ENCODE peak calls at places on chromosomes 3 and 15, in nine cellular contexts. One of them, this sample, is unnamed.

GRCh38 chr3:7371693-7372572 is 511.0 kb downstream of the GRM7 start:
- DNase-seq in K562: no peak
- DNase-seq in sigmoid colon: no peak
- DNase-seq in transverse colon: no peak
- DNase-seq in GM23338: no peak
- DNase-seq in endothelial cell of umbilical vein: no peak
- DNase-seq in H1: no peak
- DNase-seq in HL-60: no peak
- DNase-seq in spleen: no peak
- DNase-seq in this sample: no peak

GRCh38 chr15:67887776-67888175 is 47.9 kb upstream of the RNU6-1 start:
- DNase-seq in K562: no peak
- DNase-seq in sigmoid colon: no peak
- DNase-seq in transverse colon: no peak
- DNase-seq in GM23338: no peak
- DNase-seq in endothelial cell of umbilical vein: no peak
- DNase-seq in H1: no peak
- DNase-seq in HL-60: no peak
- DNase-seq in spleen: no peak
- DNase-seq in this sample: no peak

GRCh38 chr3:11288786-11289637 is 16.8 kb downstream of the ATG7 start:
- DNase-seq in K562: peak; percentile 81
- DNase-seq in sigmoid colon: no peak
- DNase-seq in transverse colon: no peak
- DNase-seq in GM23338: no peak
- DNase-seq in endothelial cell of umbilical vein: peak; percentile 95
- DNase-seq in H1: no peak
- DNase-seq in HL-60: peak; percentile 78
- DNase-seq in spleen: no peak
- DNase-seq in this sample: no peak

GRCh38 chr3:145899229-145899628 is 261.8 kb downstream of the PLOD2 start:
- DNase-seq in K562: no peak
- DNase-seq in sigmoid colon: no peak
- DNase-seq in transverse colon: no peak
- DNase-seq in GM23338: no peak
- DNase-seq in endothelial cell of umbilical vein: no peak
- DNase-seq in H1: no peak
- DNase-seq in HL-60: no peak
- DNase-seq in spleen: no peak
- DNase-seq in this sample: no peak

GRCh38 chr3:43001094-43001553 is 22.0 kb downstream of the GASK1A start:
- DNase-seq in K562: no peak
- DNase-seq in sigmoid colon: peak; percentile 97
- DNase-seq in transverse colon: peak; percentile 65
- DNase-seq in GM23338: no peak
- DNase-seq in endothelial cell of umbilical vein: no peak
- DNase-seq in H1: no peak
- DNase-seq in HL-60: no peak
- DNase-seq in spleen: no peak
- DNase-seq in this sample: peak; percentile 83

GRCh38 chr15:62742409-62743171 is 300.0 kb upstream of the TPM1 start:
- DNase-seq in K562: peak; percentile 64
- DNase-seq in sigmoid colon: peak; percentile 92
- DNase-seq in transverse colon: peak; percentile 45
- DNase-seq in GM23338: peak; percentile 84
- DNase-seq in endothelial cell of umbilical vein: peak; percentile 64
- DNase-seq in H1: no peak
- DNase-seq in HL-60: no peak
- DNase-seq in spleen: no peak
- DNase-seq in this sample: peak; percentile 47

GRCh38 chr3:138325990-138326389 is 3.7 kb downstream of the NME9 start:
- DNase-seq in K562: no peak
- DNase-seq in sigmoid colon: no peak
- DNase-seq in transverse colon: no peak
- DNase-seq in GM23338: no peak
- DNase-seq in endothelial cell of umbilical vein: no peak
- DNase-seq in H1: no peak
- DNase-seq in HL-60: no peak
- DNase-seq in spleen: no peak
- DNase-seq in this sample: no peak

GRCh38 chr15:95799286-95800187 is 531.0 kb upstream of the NR2F2 start:
- DNase-seq in K562: no peak
- DNase-seq in sigmoid colon: no peak
- DNase-seq in transverse colon: no peak
- DNase-seq in GM23338: no peak
- DNase-seq in endothelial cell of umbilical vein: peak; percentile 85
- DNase-seq in H1: no peak
- DNase-seq in HL-60: no peak
- DNase-seq in spleen: no peak
- DNase-seq in this sample: no peak

GRCh38 chr3:51434746-51435323 is 43.8 kb downstream of the RBM15B start:
- DNase-seq in K562: peak; percentile 52
- DNase-seq in sigmoid colon: no peak
- DNase-seq in transverse colon: peak; percentile 44
- DNase-seq in GM23338: peak; percentile 84
- DNase-seq in endothelial cell of umbilical vein: peak; percentile 62
- DNase-seq in H1: peak; percentile 54
- DNase-seq in HL-60: peak; percentile 52
- DNase-seq in spleen: no peak
- DNase-seq in this sample: no peak

GRCh38 chr15:63231206-63231605 is 41.8 kb downstream of the RAB8B start:
- DNase-seq in K562: no peak
- DNase-seq in sigmoid colon: no peak
- DNase-seq in transverse colon: no peak
- DNase-seq in GM23338: no peak
- DNase-seq in endothelial cell of umbilical vein: no peak
- DNase-seq in H1: no peak
- DNase-seq in HL-60: no peak
- DNase-seq in spleen: no peak
- DNase-seq in this sample: no peak

GRCh38 chr15:22944651-22945050 is 35.5 kb downstream of the CYFIP1 start:
- DNase-seq in K562: no peak
- DNase-seq in sigmoid colon: peak; percentile 68
- DNase-seq in transverse colon: peak; percentile 82
- DNase-seq in GM23338: no peak
- DNase-seq in endothelial cell of umbilical vein: no peak
- DNase-seq in H1: no peak
- DNase-seq in HL-60: no peak
- DNase-seq in spleen: peak; percentile 23
- DNase-seq in this sample: no peak

GRCh38 chr3:21174461-21174860 is 576.5 kb downstream of the ZNF385D start:
- DNase-seq in K562: no peak
- DNase-seq in sigmoid colon: no peak
- DNase-seq in transverse colon: no peak
- DNase-seq in GM23338: no peak
- DNase-seq in endothelial cell of umbilical vein: no peak
- DNase-seq in H1: no peak
- DNase-seq in HL-60: no peak
- DNase-seq in spleen: no peak
- DNase-seq in this sample: no peak

GRCh38 chr3:47283596-47284364 is 1.0 kb downstream of the KLHL18 start:
- DNase-seq in K562: peak; percentile 62
- DNase-seq in sigmoid colon: peak; percentile 60
- DNase-seq in transverse colon: peak; percentile 20
- DNase-seq in GM23338: peak; percentile 50
- DNase-seq in endothelial cell of umbilical vein: no peak
- DNase-seq in H1: peak; percentile 60
- DNase-seq in HL-60: no peak
- DNase-seq in spleen: peak; percentile 81
- DNase-seq in this sample: no peak

GRCh38 chr3:47280519-47280918 is 2.1 kb downstream of the KIF9 start:
- DNase-seq in K562: no peak
- DNase-seq in sigmoid colon: peak; percentile 22
- DNase-seq in transverse colon: no peak
- DNase-seq in GM23338: no peak
- DNase-seq in endothelial cell of umbilical vein: no peak
- DNase-seq in H1: no peak
- DNase-seq in HL-60: no peak
- DNase-seq in spleen: no peak
- DNase-seq in this sample: no peak

GRCh38 chr3:47282424-47283192 is at the start of the genes KIF9 and KLHL18:
- DNase-seq in K562: peak; percentile 99
- DNase-seq in sigmoid colon: peak; percentile 97
- DNase-seq in transverse colon: peak; percentile 96
- DNase-seq in GM23338: peak; percentile 96
- DNase-seq in endothelial cell of umbilical vein: peak; percentile 91
- DNase-seq in H1: peak; percentile 92
- DNase-seq in HL-60: peak; percentile 91
- DNase-seq in spleen: peak; percentile 99
- DNase-seq in this sample: peak; percentile 92

GRCh38 chr3:47283193-47283537 is 421 bp downstream of the KLHL18 start:
- DNase-seq in K562: peak; percentile 60
- DNase-seq in sigmoid colon: peak; percentile 64
- DNase-seq in transverse colon: peak; percentile 35
- DNase-seq in GM23338: no peak
- DNase-seq in endothelial cell of umbilical vein: peak; percentile 41
- DNase-seq in H1: no peak
- DNase-seq in HL-60: peak; percentile 40
- DNase-seq in spleen: no peak
- DNase-seq in this sample: no peak
- H3K27ac ChIP-seq in K562: peak overlapping the region; percentile 86
- H3K27ac ChIP-seq in sigmoid colon: peak overlapping the region; percentile 92
- H3K27ac ChIP-seq in transverse colon: peak overlapping the region; percentile 91
- H3K27ac ChIP-seq in GM23338: peak overlapping the region; percentile 93
- H3K27ac ChIP-seq in endothelial cell of umbilical vein: peak overlapping the region; percentile 80
- H3K27ac ChIP-seq in H1: no peak overlapping the region
- H3K27ac ChIP-seq in HL-60: peak overlapping the region; percentile 95
- H3K27ac ChIP-seq in spleen: peak overlapping the region; percentile 85
- H3K27ac ChIP-seq in this sample: peak overlapping the region; percentile 96

DNA sequence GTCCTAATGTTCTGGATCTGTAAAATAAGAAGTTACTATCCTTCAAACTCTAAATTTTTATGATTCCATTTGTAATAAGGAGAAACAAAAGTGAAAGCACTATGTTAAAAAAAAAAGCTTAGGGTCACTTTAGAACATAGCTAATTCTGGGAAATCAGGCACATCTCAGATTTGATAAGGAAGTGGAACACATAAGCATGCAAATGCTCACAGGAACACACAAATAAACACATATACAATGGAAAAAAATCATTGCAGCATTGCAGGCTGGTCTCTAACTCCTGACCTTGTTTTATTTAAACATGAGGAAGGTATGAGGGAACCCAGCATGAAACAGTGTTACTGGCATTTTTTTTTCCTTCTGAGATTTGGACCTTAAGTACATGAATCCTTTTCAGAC is 63.2 kb upstream of the TNFSF10 start:
- DNase-seq in K562: no peak
- DNase-seq in sigmoid colon: no peak
- DNase-seq in transverse colon: no peak
- DNase-seq in GM23338: no peak
- DNase-seq in endothelial cell of umbilical vein: peak; percentile 30
- DNase-seq in H1: no peak
- DNase-seq in HL-60: no peak
- DNase-seq in spleen: no peak
- DNase-seq in this sample: no peak
- TF ChIP-seq POLR2AphosphoS5 in K562: no peak
- TF ChIP-seq POLR2AphosphoS5 in sigmoid colon: peak; percentile 25
- TF ChIP-seq POLR2AphosphoS5 in transverse colon: no peak
- TF ChIP-seq POLR2AphosphoS5 in GM23338: no peak
- TF ChIP-seq POLR2AphosphoS5 in endothelial cell of umbilical vein: no peak
- TF ChIP-seq POLR2AphosphoS5 in H1: no peak
- TF ChIP-seq POLR2AphosphoS5 in HL-60: no peak
- TF ChIP-seq POLR2AphosphoS5 in spleen: no peak
- TF ChIP-seq POLR2AphosphoS5 in this sample: no peak

DNA sequence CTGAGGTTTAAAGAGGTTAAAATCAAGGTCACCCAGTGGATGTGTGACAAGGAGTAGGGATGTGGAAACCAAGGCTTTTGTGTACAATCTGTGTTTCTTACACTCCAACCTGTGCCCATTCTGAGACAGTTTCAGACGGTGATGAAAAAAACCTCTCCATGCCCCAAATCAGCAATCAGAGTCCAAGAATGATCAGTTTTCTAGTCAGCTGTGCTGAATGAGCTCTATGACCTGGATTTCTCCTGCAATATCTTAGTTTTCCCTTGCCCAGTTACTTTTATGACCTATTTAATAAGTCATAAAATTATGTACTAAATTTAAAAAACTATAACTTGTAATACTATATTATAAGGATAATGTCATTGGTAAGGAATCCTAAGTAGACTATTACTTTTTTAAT is 37.5 kb upstream of the CBLB start:
- DNase-seq in K562: no peak
- DNase-seq in sigmoid colon: no peak
- DNase-seq in transverse colon: no peak
- DNase-seq in GM23338: no peak
- DNase-seq in endothelial cell of umbilical vein: no peak
- DNase-seq in H1: no peak
- DNase-seq in HL-60: no peak
- DNase-seq in spleen: no peak
- DNase-seq in this sample: no peak
- H3K27ac ChIP-seq in K562: no peak overlapping the region
- H3K27ac ChIP-seq in sigmoid colon: peak overlapping the region; percentile 68
- H3K27ac ChIP-seq in transverse colon: peak overlapping the region; percentile 16
- H3K27ac ChIP-seq in GM23338: no peak overlapping the region
- H3K27ac ChIP-seq in endothelial cell of umbilical vein: no peak overlapping the region
- H3K27ac ChIP-seq in H1: no peak overlapping the region
- H3K27ac ChIP-seq in HL-60: no peak overlapping the region
- H3K27ac ChIP-seq in spleen: no peak overlapping the region
- H3K27ac ChIP-seq in this sample: peak overlapping the region; percentile 81

GRCh38 chr3:170356596-170357175 is 829 bp upstream of the SKIL start:
- DNase-seq in K562: peak; percentile 93
- DNase-seq in sigmoid colon: peak; percentile 90
- DNase-seq in transverse colon: peak; percentile 89
- DNase-seq in GM23338: peak; percentile 90
- DNase-seq in endothelial cell of umbilical vein: peak; percentile 81
- DNase-seq in H1: peak; percentile 84
- DNase-seq in HL-60: no peak
- DNase-seq in spleen: peak; percentile 96
- DNase-seq in this sample: peak; percentile 66
- TF ChIP-seq POLR2AphosphoS5 in K562: peak; percentile 38
- TF ChIP-seq POLR2AphosphoS5 in sigmoid colon: peak; percentile 28
- TF ChIP-seq POLR2AphosphoS5 in transverse colon: peak; percentile 63
- TF ChIP-seq POLR2AphosphoS5 in GM23338: no peak
- TF ChIP-seq POLR2AphosphoS5 in endothelial cell of umbilical vein: peak; percentile 88
- TF ChIP-seq POLR2AphosphoS5 in H1: no peak
- TF ChIP-seq POLR2AphosphoS5 in HL-60: no peak
- TF ChIP-seq POLR2AphosphoS5 in spleen: peak; percentile 67
- TF ChIP-seq POLR2AphosphoS5 in this sample: peak; percentile 26

This sample was measured in breast epithelium.